ENCODE peak calls at places on chromosomes 2 and 18, in four cellular contexts. J is breast epithelium, F is A549, D is AG10803. O is an unnamed sample.

GRCh38 chr2:121722479-121722878 is 14.2 kb downstream of the NIFK start:
- DNase-seq in J (no peak), F (peak; percentile 63), D (peak; percentile 63), O (no peak)

GRCh38 chr2:142290931-142291330 is 160.1 kb upstream of the LRP1B start:
- DNase-seq in J (no peak), F (no peak), D (no peak), O (no peak)

GRCh38 chr18:3983351-3983969 is 471.6 kb downstream of the DLGAP1 start:
- DNase-seq in J (no peak), F (peak; percentile 7), D (peak; percentile 79), O (no peak)

GRCh38 chr2:47230418-47230817 is 75.3 kb upstream of the STPG4 start:
- DNase-seq in J (no peak), F (no peak), D (peak; percentile 96), O (no peak)

GRCh38 chr2:60033325-60033724 is 520.1 kb downstream of the BCL11A start:
- DNase-seq in J (no peak), F (no peak), D (no peak), O (no peak)

GRCh38 chr2:231241755-231242507 is 43.5 kb downstream of the ARMC9 start:
- DNase-seq in J (no peak), F (no peak), D (peak; percentile 90), O (no peak)

GRCh38 chr2:157460384-157460837 is 16.5 kb upstream of the CYTIP start:
- DNase-seq in J (no peak), F (peak; percentile 12), D (no peak), O (no peak)

GRCh38 chr2:84492571-84492970 is 23.7 kb upstream of the DNAH6 start:
- DNase-seq in J (no peak), F (no peak), D (peak; percentile 40), O (no peak)

GRCh38 chr2:66553370-66553769 is 118.4 kb downstream of the MEIS1 start:
- DNase-seq in J (peak; percentile 60), F (no peak), D (no peak), O (peak; percentile 67)

GRCh38 chr18:75207298-75208054 is 1.5 kb downstream of the PTGR3 start:
- DNase-seq in J (no peak), F (no peak), D (peak; percentile 51), O (no peak)

GRCh38 chr2:149065236-149065635 is 26.7 kb downstream of the LYPD6B start:
- DNase-seq in J (no peak), F (no peak), D (peak; percentile 50), O (no peak)

GRCh38 chr2:25125189-25125588 is 43.2 kb downstream of the POMC start:
- DNase-seq in J (no peak), F (no peak), D (no peak), O (no peak)

GRCh38 chr2:164257794-164258193 is 363.5 kb downstream of the GRB14 start:
- DNase-seq in J (no peak), F (no peak), D (no peak), O (no peak)

GRCh38 chr2:191126386-191126785 is 24.4 kb downstream of the STAT4 start:
- DNase-seq in J (no peak), F (no peak), D (no peak), O (no peak)

GRCh38 chr2:177165731-177166711 is 46.6 kb upstream of the HNRNPA3 start:
- DNase-seq in J (no peak), F (no peak), D (peak; percentile 23), O (no peak)

GRCh38 chr2:19902272-19902730 is 518 bp upstream of the TTC32 start:
- DNase-seq in J (no peak), F (peak; percentile 31), D (no peak), O (no peak)

GRCh38 chr2:236052926-236053846 is 115.0 kb downstream of the GBX2 start:
- DNase-seq in J (no peak), F (no peak), D (no peak), O (no peak)

GRCh38 chr2:227351639-227352038 is 26.6 kb downstream of the MFF start:
- DNase-seq in J (no peak), F (no peak), D (no peak), O (no peak)

GRCh38 chr2:62215306-62216064 is 19.6 kb downstream of the B3GNT2 start:
- DNase-seq in J (no peak), F (no peak), D (no peak), O (no peak)

GRCh38 chr2:177143444-177143843 is 69.2 kb upstream of the HNRNPA3 start:
- DNase-seq in J (no peak), F (no peak), D (peak; percentile 72), O (no peak)

GRCh38 chr2:26363323-26363722 is 16.7 kb upstream of the ADGRF3 start:
- DNase-seq in J (no peak), F (no peak), D (no peak), O (no peak)

GRCh38 chr2:14445670-14446069 is 186.8 kb upstream of the LRATD1 start:
- DNase-seq in J (no peak), F (no peak), D (no peak), O (no peak)

GRCh38 chr2:18924905-18925691 is 335.7 kb upstream of the NT5C1B start:
- DNase-seq in J (no peak), F (no peak), D (peak; percentile 93), O (no peak)

GRCh38 chr2:78201064-78201575 is 678.9 kb upstream of the LRRTM4 start:
- DNase-seq in J (no peak), F (no peak), D (no peak), O (no peak)

GRCh38 chr18:32086866-32087265 is 4.8 kb upstream of the RNF138 start:
- DNase-seq in J (no peak), F (no peak), D (peak; percentile 25), O (no peak)

GRCh38 chr2:151760139-151760650 is 25.9 kb upstream of the NEB start:
- DNase-seq in J (no peak), F (no peak), D (no peak), O (no peak)

GRCh38 chr2:179340678-179341077 is 76.0 kb upstream of the SESTD1 start:
- DNase-seq in J (no peak), F (no peak), D (peak; percentile 77), O (no peak)

GRCh38 chr18:7830468-7830867 is 263.4 kb downstream of the PTPRM start:
- DNase-seq in J (no peak), F (no peak), D (no peak), O (no peak)

GRCh38 chr2:28496781-28497180 is 921 bp downstream of the PLB1 start:
- DNase-seq in J (no peak), F (no peak), D (no peak), O (no peak)

GRCh38 chr2:166375205-166375735 is 474 bp downstream of the SCN9A start:
- DNase-seq in J (no peak), F (no peak), D (no peak), O (peak; percentile 39)

GRCh38 chr2:38376683-38377500 is at the start of gene ATL2:
- DNase-seq in J (peak; percentile 91), F (peak; percentile 90), D (peak; percentile 95), O (peak; percentile 91)
- TF ChIP-seq CTCF in J (peak; percentile 71), F (peak; percentile 83), D (no peak), O (no peak)

GRCh38 chr2:127701651-127702394 is 526 bp downstream of the SFT2D3 start:
- DNase-seq in J (peak; percentile 76), F (peak; percentile 69), D (peak; percentile 72), O (peak; percentile 55)

GRCh38 chr2:127701193-127701650 is at the start of gene SFT2D3:
- DNase-seq in J (peak; percentile 92), F (peak; percentile 88), D (peak; percentile 90), O (peak; percentile 77)

GRCh38 chr2:127698553-127699355 is 2.5 kb upstream of the SFT2D3 start:
- DNase-seq in J (no peak), F (no peak), D (no peak), O (no peak)

GRCh38 chr2:127702395-127703009 is 1.2 kb downstream of the SFT2D3 start:
- DNase-seq in J (no peak), F (no peak), D (no peak), O (no peak)

DNA sequence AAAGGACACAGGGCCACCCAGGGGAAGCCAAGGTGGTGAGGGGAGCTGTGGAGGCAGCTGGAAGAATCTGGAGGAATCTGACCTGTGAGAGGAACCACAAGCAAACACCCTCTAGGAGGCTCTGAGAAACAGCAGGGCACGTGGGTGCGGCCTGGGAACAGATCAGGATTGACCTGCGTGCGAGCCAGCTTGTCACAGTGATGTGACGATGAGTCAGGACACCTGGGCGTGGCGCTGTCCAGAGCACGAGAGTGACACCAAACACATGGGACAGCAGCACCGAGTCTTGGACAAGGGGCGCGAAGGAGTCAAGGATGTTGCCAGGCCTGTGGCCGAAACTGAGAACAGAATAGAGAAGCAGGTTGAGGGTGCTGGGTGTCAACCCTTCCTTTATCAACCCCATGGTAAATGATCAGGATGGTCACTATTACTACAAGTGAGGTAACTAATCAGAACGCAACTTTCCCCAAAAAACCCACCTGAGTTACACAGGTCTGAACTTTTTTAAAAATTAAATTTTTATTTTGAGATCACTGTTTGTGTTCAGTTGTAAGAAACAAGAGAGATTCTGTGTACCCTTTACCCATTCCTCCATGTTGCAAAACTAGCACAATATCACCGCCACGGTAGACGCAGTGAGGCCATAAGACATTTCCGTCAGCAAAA is 637 bp upstream of the SFT2D3 start:
- DNase-seq in J (peak; percentile 84), F (peak; percentile 91), D (no peak), O (no peak)
- TF ChIP-seq CTCF in J (no peak), F (no peak), D (no peak), O (no peak)

GRCh38 chr2:199259671-199260070 is 198.1 kb downstream of the SATB2 start:
- DNase-seq in J (no peak), F (no peak), D (no peak), O (no peak)

GRCh38 chr2:199261936-199262335 is 195.8 kb downstream of the SATB2 start:
- DNase-seq in J (no peak), F (no peak), D (no peak), O (no peak)

GRCh38 chr2:199261221-199261620 is 196.5 kb downstream of the SATB2 start:
- DNase-seq in J (no peak), F (no peak), D (peak; percentile 86), O (no peak)

DNA sequence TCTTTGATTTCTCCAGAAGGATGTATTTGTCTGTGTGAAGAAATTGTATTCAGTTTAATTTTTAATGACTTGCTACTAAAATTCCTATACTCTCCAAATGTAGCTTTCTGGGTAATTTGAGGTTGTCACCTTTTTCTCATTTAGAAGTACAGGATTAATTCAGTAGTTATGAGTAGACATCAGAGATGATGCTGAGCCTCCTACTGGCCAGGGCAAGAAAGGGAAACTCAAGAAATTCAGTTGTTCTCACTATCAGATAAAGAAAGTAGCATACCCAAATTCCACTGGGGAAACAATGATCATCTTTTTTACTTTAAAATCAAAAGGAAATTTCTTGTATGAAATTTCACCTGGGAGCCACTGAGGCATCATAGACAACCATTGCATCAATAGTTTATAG is 199.4 kb downstream of the SATB2 start:
- DNase-seq in J (no peak), F (no peak), D (peak; percentile 18), O (no peak)
- TF ChIP-seq CTCF in J (no peak), F (no peak), D (peak; percentile 57), O (no peak)

DNA sequence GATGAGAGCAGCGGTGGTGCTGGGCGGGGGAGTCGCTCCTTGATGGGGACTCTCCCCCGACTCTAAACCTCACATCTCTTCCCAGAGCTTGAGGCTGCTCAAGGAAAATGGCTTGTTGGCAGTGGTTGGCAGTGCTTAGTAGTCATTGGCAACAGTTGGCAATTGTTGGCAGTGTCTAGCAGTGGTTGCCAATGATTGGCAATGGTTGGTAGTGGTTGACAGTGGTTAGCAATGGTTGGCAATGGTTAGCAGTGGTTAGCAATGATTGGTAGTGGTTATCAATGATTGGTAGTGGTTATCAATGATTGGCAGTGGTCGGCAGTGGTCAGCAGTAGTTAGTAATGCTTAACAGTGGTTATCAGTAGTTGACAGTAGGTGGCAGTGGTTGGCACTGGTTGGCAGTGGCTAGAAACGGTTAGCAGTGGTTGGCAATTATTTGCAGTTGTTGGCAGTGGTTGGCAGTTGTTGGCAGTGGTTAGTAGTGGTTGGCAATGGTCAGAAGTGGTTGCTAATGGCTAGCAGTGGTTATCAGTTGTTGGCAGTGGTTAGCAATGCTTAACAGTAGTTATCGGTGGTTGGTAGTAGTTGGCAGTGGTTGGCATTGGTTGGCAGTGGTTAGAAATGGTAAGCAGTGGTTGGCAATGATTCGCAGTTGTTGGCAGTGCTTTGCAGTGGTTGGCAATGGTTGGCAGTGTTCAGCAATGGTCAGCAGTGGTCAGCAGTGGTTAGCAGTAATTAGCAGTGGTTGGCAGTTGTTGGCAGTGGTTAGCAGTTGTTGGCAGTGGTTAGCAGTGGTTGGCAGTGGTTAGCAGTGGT is 85.4 kb upstream of the OTOS start:
- DNase-seq in J (peak; percentile 19), F (no peak), D (no peak), O (no peak)
- TF ChIP-seq CTCF in J (no peak), F (peak; percentile 26), D (no peak), O (no peak)

O was measured in mesothelial cell of epicardium.